ENCODE peak calls at places on chromosomes 16 and 17, in ten cellular contexts. B is stomach; M is neuronal stem cell; C is CD8-positive, alpha-beta T cell; S is lower lobe of right lung; N is sigmoid colon; I is OCI-LY7; Q is IMR-90; O is Peyer's patch; A is vagina. E is an unnamed sample.

GRCh38 chr16:21654881-21655280 is 2.5 kb upstream of the IGSF6 start:
- DNase-seq in I (no peak), C (no peak), A (no peak), B (no peak), O (no peak), M (no peak), N (no peak), S (no peak), Q (no peak), E (no peak)

GRCh38 chr17:16013943-16014407 is 14.4 kb downstream of the TTC19 start:
- DNase-seq in I (no peak), B (no peak), C (no peak), A (no peak), Q (peak; percentile 91), O (no peak), N (no peak), S (no peak), M (no peak), E (no peak)

GRCh38 chr16:48165961-48166578 is 10.3 kb upstream of the ABCC12 start:
- DNase-seq in N (no peak), S (no peak), C (no peak), Q (peak; percentile 17), B (no peak), I (no peak), M (no peak), O (no peak), A (no peak), E (no peak)

GRCh38 chr16:73204359-73205152 is 156.6 kb upstream of the ZFHX3 start:
- DNase-seq in Q (no peak), B (no peak), O (no peak), C (no peak), N (no peak), A (no peak), I (no peak), M (no peak), S (no peak), E (no peak)

GRCh38 chr17:29292992-29293889 is 707 bp downstream of the NUFIP2 start:
- DNase-seq in B (peak; percentile 61), S (peak; percentile 80), A (no peak), Q (peak; percentile 34), I (peak; percentile 76), O (peak; percentile 62), C (peak; percentile 46), N (peak; percentile 82), M (peak; percentile 66), E (peak; percentile 63)

GRCh38 chr17:82097187-82097918 is 683 bp downstream of the FASN start:
- DNase-seq in S (peak; percentile 75), I (peak; percentile 58), C (no peak), A (no peak), Q (peak; percentile 64), O (peak; percentile 33), N (no peak), B (peak; percentile 58), M (no peak), E (no peak)

GRCh38 chr16:53999123-53999522 is 287.5 kb downstream of the IRX3 start:
- DNase-seq in M (no peak), I (no peak), S (no peak), Q (no peak), O (no peak), B (no peak), A (no peak), N (no peak), C (no peak), E (no peak)

GRCh38 chr16:88924834-88925539 is 52.0 kb downstream of the CBFA2T3 start:
- DNase-seq in C (no peak), I (peak; percentile 92), Q (peak; percentile 73), O (peak; percentile 73), B (no peak), M (no peak), A (no peak), S (no peak), N (no peak), E (no peak)

GRCh38 chr16:13919330-13919682 is 648 bp upstream of the ERCC4 start:
- DNase-seq in B (no peak), A (no peak), I (peak; percentile 59), C (no peak), S (no peak), N (no peak), Q (peak; percentile 45), O (no peak), M (no peak), E (no peak)

GRCh38 chr17:40063034-40063765 is 435 bp downstream of the THRA start:
- DNase-seq in I (peak; percentile 66), C (no peak), B (peak; percentile 51), N (peak; percentile 84), M (no peak), O (peak; percentile 44), S (peak; percentile 85), Q (no peak), A (no peak), E (peak; percentile 83)

GRCh38 chr17:28898261-28898955 is 875 bp upstream of the FLOT2 start:
- DNase-seq in O (no peak), M (no peak), N (no peak), B (no peak), S (no peak), I (no peak), Q (no peak), C (no peak), A (no peak), E (no peak)

GRCh38 chr17:4194796-4195195 is 51.8 kb downstream of the CYB5D2 start:
- DNase-seq in N (no peak), B (no peak), O (no peak), M (no peak), S (no peak), Q (no peak), A (no peak), I (no peak), C (no peak), E (no peak)

GRCh38 chr16:24139282-24139681 is 116.9 kb upstream of the CACNG3 start:
- DNase-seq in N (no peak), S (no peak), I (no peak), A (no peak), C (no peak), B (no peak), M (no peak), O (no peak), Q (no peak), E (no peak)

GRCh38 chr16:17983114-17983513 is 353.4 kb downstream of the NPIPA8 start:
- DNase-seq in A (no peak), M (no peak), B (no peak), I (no peak), N (no peak), S (no peak), O (no peak), Q (no peak), C (no peak), E (no peak)
- H3K4me1 ChIP-seq in A (no peaks in the 10 kb centered on the region), M (no peaks in the 10 kb centered on the region), B (no peaks in the 10 kb centered on the region), I (no peaks in the 10 kb centered on the region), N (no peaks in the 10 kb centered on the region), S (no peaks in the 10 kb centered on the region), O (no peaks in the 10 kb centered on the region), Q (no peaks in the 10 kb centered on the region), C (no peaks in the 10 kb centered on the region), E (no peaks in the 10 kb centered on the region)

GRCh38 chr16:16086653-16087446 is 136.4 kb downstream of the ABCC6 start:
- DNase-seq in Q (no peak), O (no peak), M (no peak), B (no peak), C (no peak), N (peak; percentile 84), I (no peak), A (no peak), S (no peak), E (no peak)
- H3K36me3 ChIP-seq in Q (peaks cover 95% of the 10 kb centered on the region), O (no peaks in the 10 kb centered on the region), M (peaks cover 29% of the 10 kb centered on the region), B (peaks cover 98% of the 10 kb centered on the region), C (peaks cover 54% of the 10 kb centered on the region), N (peaks cover 70% of the 10 kb centered on the region), I (peaks cover 96% of the 10 kb centered on the region), A (peaks cover 47% of the 10 kb centered on the region), S (peaks cover 96% of the 10 kb centered on the region), E (peaks cover 82% of the 10 kb centered on the region)

GRCh38 chr16:69701866-69702265 is 24.5 kb downstream of the NQO1 start:
- DNase-seq in M (no peak), A (no peak), C (no peak), Q (no peak), I (no peak), S (no peak), O (no peak), N (no peak), B (no peak), E (no peak)

GRCh38 chr16:69698404-69698803 is 28.0 kb downstream of the NQO1 start:
- DNase-seq in C (no peak), B (no peak), Q (no peak), N (no peak), M (no peak), O (no peak), A (no peak), S (no peak), I (no peak), E (no peak)

GRCh38 chr16:69699915-69700314 is 26.4 kb downstream of the NQO1 start:
- DNase-seq in I (no peak), C (no peak), N (no peak), O (no peak), S (no peak), A (no peak), Q (no peak), M (no peak), B (no peak), E (no peak)

GRCh38 chr16:69703638-69704037 is 22.7 kb downstream of the NQO1 start:
- DNase-seq in S (no peak), C (no peak), A (no peak), B (no peak), M (no peak), Q (peak; percentile 64), N (no peak), O (no peak), I (no peak), E (no peak)

GRCh38 chr16:69701452-69701851 is 24.9 kb downstream of the NQO1 start:
- DNase-seq in C (no peak), I (no peak), S (no peak), Q (no peak), N (no peak), A (no peak), B (no peak), M (no peak), O (no peak), E (no peak)
- H3K4me3 ChIP-seq in C (no peak overlapping the region), I (no peak overlapping the region), S (no peak overlapping the region), Q (no peak overlapping the region), N (no peak overlapping the region), A (no peak overlapping the region), B (no peak overlapping the region), M (no peak overlapping the region), O (no peak overlapping the region), E (no peak overlapping the region)

DNA sequence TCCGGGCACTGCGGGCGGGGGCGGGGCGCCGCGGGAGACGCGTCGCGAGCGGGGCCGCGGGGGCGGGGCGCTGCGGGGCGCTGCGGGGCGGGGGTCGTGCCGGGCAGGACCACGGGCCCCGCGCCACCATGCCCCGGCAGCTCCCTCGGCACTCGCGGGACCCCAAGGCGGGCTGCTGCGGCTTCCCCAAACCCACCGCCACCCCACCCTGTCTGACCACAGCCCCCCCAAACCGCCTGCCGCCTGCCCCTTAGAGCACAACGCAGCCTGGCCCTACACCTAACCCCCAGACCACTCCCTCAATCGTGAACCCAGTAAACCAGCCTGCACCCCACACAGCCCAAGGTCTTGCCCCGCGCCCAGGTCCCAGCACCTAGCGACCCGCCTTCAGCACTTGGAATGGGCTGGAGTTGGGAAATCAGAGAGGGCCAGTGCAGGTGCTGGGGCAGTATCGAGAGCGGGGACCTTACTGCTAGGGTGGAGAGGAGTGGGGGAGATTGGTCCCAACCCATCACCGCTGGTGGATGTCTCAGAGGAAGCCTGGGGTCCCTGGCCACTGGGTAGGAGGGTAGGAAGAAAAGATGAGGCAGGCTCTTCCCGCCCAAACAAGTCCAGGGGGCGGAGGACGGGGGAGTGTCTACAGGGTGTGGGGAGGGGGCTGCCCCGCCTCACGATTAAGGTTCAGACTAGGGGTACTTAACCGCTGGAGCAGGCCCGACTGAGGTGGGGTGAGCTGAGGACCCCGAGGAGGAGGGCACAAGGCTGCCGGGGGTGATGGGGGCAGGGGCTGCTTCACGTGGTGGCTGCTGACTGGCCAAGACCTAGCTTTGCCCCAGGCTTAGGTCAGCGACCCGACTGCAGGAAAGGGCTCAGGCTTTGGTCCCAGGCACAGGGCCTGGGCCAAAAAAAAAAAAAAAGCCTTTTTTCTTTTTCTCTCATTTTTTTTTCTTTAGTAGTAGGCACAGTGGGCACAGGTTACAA is 539 bp upstream of the VAMP2 start:
- DNase-seq in A (no peak), O (no peak), B (no peak), C (no peak), S (peak; percentile 49), Q (no peak), N (peak; percentile 81), M (no peak), I (no peak), E (no peak)
- H3K4me1 ChIP-seq in A (peaks cover 54% of the 10 kb centered on the region), O (peaks cover 9% of the 10 kb centered on the region), B (peaks cover 44% of the 10 kb centered on the region), C (peaks cover 61% of the 10 kb centered on the region), S (peaks cover 54% of the 10 kb centered on the region), Q (peaks cover 26% of the 10 kb centered on the region), N (peaks cover 49% of the 10 kb centered on the region), M (peaks cover 23% of the 10 kb centered on the region), I (peaks cover 43% of the 10 kb centered on the region), E (peaks cover 55% of the 10 kb centered on the region)